ENCODE peak calls at places on chromosomes 1 and 21, in nine cellular contexts. K is heart left ventricle; M is mesothelial cell of epicardium; F is bronchial epithelial cell; I is progenitor cell of endocrine pancreas; Z is CD4-positive, alpha-beta T cell; G is stomach; J is WERI-Rb-1; X is body of pancreas. B is an unnamed sample.

GRCh38 chr1:5744342-5744741 is 247.9 kb downstream of the NPHP4 start:
- DNase-seq in K (peak; percentile 20), M (no peak), F (no peak), I (no peak), Z (no peak), G (no peak), J (no peak), X (no peak), B (no peak)

GRCh38 chr1:89490389-89490788 is 34.2 kb upstream of the LRRC8B start:
- DNase-seq in K (no peak), M (no peak), F (no peak), I (no peak), Z (no peak), G (no peak), J (no peak), X (no peak), B (no peak)

GRCh38 chr1:5685446-5686040 is 306.7 kb downstream of the NPHP4 start:
- DNase-seq in K (no peak), M (no peak), F (peak; percentile 61), I (no peak), Z (no peak), G (no peak), J (no peak), X (no peak), B (no peak)

GRCh38 chr1:60958001-60958400 is 124.4 kb upstream of the NFIA start:
- DNase-seq in K (no peak), M (no peak), F (peak; percentile 58), I (no peak), Z (no peak), G (no peak), J (no peak), X (no peak), B (no peak)

GRCh38 chr1:216144661-216145450 is 278.4 kb downstream of the USH2A start:
- DNase-seq in K (no peak), M (no peak), F (no peak), I (no peak), Z (no peak), G (no peak), J (no peak), X (no peak), B (no peak)

GRCh38 chr1:224563666-224564065 is 52.5 kb upstream of the CNIH3 start:
- DNase-seq in K (no peak), M (no peak), F (no peak), I (no peak), Z (no peak), G (no peak), J (no peak), X (no peak), B (no peak)

GRCh38 chr1:172350781-172351180 is 69.7 kb upstream of the C1orf105 start:
- DNase-seq in K (no peak), M (no peak), F (no peak), I (no peak), Z (no peak), G (no peak), J (no peak), X (no peak), B (no peak)

GRCh38 chr1:228898582-228898992 is 163.3 kb downstream of the RHOU start:
- DNase-seq in K (no peak), M (no peak), F (no peak), I (no peak), Z (no peak), G (peak; percentile 41), J (no peak), X (no peak), B (peak; percentile 57)

GRCh38 chr1:7549277-7549676 is 221.8 kb upstream of the VAMP3 start:
- DNase-seq in K (no peak), M (no peak), F (peak; percentile 92), I (no peak), Z (no peak), G (no peak), J (no peak), X (no peak), B (no peak)

GRCh38 chr1:43048601-43049011 is 89.9 kb upstream of the SLC2A1 start:
- DNase-seq in K (no peak), M (no peak), F (peak; percentile 94), I (no peak), Z (no peak), G (no peak), J (peak; percentile 56), X (no peak), B (no peak)

GRCh38 chr21:41069305-41069642 is 98.7 kb upstream of the BACE2 start:
- DNase-seq in K (no peak), M (no peak), F (no peak), I (no peak), Z (no peak), G (no peak), J (no peak), X (no peak), B (peak; percentile 23)

GRCh38 chr1:6329392-6329791 is 64.2 kb downstream of the ACOT7 start:
- DNase-seq in K (no peak), M (no peak), F (no peak), I (no peak), Z (no peak), G (no peak), J (no peak), X (no peak), B (no peak)

GRCh38 chr1:164660415-164661174 is 101.6 kb downstream of the PBX1 start:
- DNase-seq in K (no peak), M (no peak), F (no peak), I (no peak), Z (no peak), G (no peak), J (no peak), X (no peak), B (no peak)

GRCh38 chr1:30895382-30895941 is 13.1 kb downstream of the SDC3 start:
- DNase-seq in K (no peak), M (no peak), F (no peak), I (no peak), Z (no peak), G (no peak), J (no peak), X (no peak), B (no peak)

GRCh38 chr1:222995620-222996306 is 147.3 kb downstream of the TLR5 start:
- DNase-seq in K (no peak), M (no peak), F (no peak), I (no peak), Z (no peak), G (no peak), J (no peak), X (no peak), B (no peak)

DNA sequence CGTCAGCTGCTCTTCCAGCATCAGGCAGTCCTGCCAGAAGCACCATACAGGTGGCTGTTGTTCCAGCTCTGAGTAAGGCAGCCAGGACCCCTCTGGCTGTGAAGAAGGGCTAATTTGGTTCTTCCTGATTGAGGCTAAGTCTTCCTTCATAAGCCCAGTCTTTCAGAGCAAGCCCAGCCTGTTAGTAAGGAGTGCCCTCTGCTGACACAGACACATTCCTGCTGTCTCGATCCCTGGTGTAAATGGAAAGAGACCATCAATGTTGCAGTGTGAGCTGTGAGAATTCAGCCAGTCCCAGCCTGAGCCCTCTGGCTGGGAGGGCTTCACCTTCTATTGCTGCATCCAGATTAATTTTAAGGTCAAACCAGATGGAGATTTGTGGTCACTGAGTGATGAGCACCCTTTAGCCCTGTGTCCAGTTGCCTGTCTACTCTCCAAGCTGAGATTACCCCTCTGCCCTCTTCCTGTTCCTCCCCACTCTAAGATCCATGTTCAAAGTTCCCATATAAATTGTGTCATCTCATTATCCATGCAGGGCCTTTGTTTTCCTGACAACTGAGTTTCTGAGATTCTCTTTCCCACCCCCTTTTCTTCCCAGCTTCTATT is 44.8 kb upstream of the KIRREL1 start:
- DNase-seq in K (no peak), M (no peak), F (peak; percentile 56), I (peak; percentile 17), Z (no peak), G (no peak), J (peak; percentile 71), X (no peak), B (no peak)
- TF ChIP-seq CTCF in K (peak; percentile 19), M (no peak), F (peak; percentile 68), I (peak; percentile 69), Z (no peak), G (no peak), J (peak; percentile 98), X (no peak), B (peak; percentile 49)

GRCh38 chr1:39872698-39873097 is 10.6 kb downstream of the TRIT1 start:
- DNase-seq in K (no peak), M (no peak), F (no peak), I (no peak), Z (no peak), G (no peak), J (no peak), X (no peak), B (no peak)

GRCh38 chr1:39876136-39876535 is 7.2 kb downstream of the TRIT1 start:
- DNase-seq in K (no peak), M (no peak), F (no peak), I (no peak), Z (no peak), G (no peak), J (no peak), X (no peak), B (no peak)

GRCh38 chr1:39866767-39867166 is 16.5 kb downstream of the TRIT1 start:
- DNase-seq in K (no peak), M (no peak), F (peak; percentile 33), I (no peak), Z (no peak), G (no peak), J (no peak), X (no peak), B (no peak)

GRCh38 chr1:39877231-39877778 is 6.0 kb downstream of the TRIT1 start:
- DNase-seq in K (no peak), M (no peak), F (no peak), I (no peak), Z (no peak), G (no peak), J (no peak), X (no peak), B (no peak)

DNA sequence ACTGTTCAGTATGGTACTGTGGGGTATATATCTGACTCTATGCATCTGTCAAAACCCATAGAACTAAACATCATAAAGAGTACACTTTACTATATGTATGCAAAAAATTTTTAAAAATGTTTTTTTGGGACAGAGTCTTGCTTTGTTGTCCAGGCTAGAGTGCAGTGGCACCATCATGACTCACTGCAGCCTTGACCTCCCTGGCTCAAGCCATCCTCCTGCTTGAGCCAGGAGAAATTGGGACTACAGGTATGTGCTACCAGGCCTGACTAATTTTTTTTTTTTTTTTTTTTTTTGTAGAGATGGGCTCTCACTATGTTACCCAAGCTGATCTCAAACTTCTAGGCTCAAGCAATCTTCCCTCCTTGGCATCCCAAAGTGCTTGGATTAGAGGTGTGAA is 11.5 kb downstream of the TRIT1 start:
- DNase-seq in K (no peak), M (no peak), F (no peak), I (no peak), Z (no peak), G (no peak), J (no peak), X (no peak), B (no peak)
- TF ChIP-seq CTCF in K (no peak), M (no peak), F (no peak), I (no peak), Z (no peak), G (no peak), J (no peak), X (no peak), B (no peak)

GRCh38 chr1:234509457-234510328 is 30.7 kb upstream of the TARBP1 start:
- DNase-seq in K (no peak), M (no peak), F (peak; percentile 26), I (no peak), Z (no peak), G (no peak), J (no peak), X (no peak), B (no peak)
- TF ChIP-seq CTCF in K (no peak), M (no peak), F (no peak), I (peak; percentile 9), Z (no peak), G (no peak), J (no peak), X (no peak), B (no peak)

GRCh38 chr1:113073457-113073950 is 506 bp downstream of the LRIG2 start:
- DNase-seq in K (no peak), M (no peak), F (peak; percentile 54), I (peak; percentile 66), Z (no peak), G (peak; percentile 52), J (peak; percentile 65), X (no peak), B (no peak)
- TF ChIP-seq CTCF in K (no peak), M (no peak), F (peak; percentile 66), I (peak; percentile 57), Z (no peak), G (no peak), J (peak; percentile 59), X (peak; percentile 12), B (peak; percentile 52)

B was measured in osteocyte.